ENCODE peak calls at places on chromosomes 7 and 10, in six cellular contexts. One of them, this sample, is unnamed.

GRCh38 chr10:72691470-72692056 is 380 bp upstream of the MCU start:
- DNase-seq in trophoblast cell: no peak
- DNase-seq in IMR-90: peak
- DNase-seq in H9: peak
- DNase-seq in mesenchymal stem cell: peak
- DNase-seq in H1: no peak
- DNase-seq in this sample: peak

GRCh38 chr7:50146692-50147091 is 53.6 kb upstream of the ZPBP start:
- DNase-seq in H1: no peak
- DNase-seq in mesenchymal stem cell: no peak
- DNase-seq in trophoblast cell: no peak
- DNase-seq in H9: no peak
- DNase-seq in IMR-90: no peak
- DNase-seq in this sample: no peak

GRCh38 chr10:47042199-47042473 is 130.9 kb downstream of the PTPN20 start:
- DNase-seq in IMR-90: no peak
- DNase-seq in H9: no peak
- DNase-seq in H1: no peak
- DNase-seq in mesenchymal stem cell: no peak
- DNase-seq in trophoblast cell: no peak
- DNase-seq in this sample: no peak

GRCh38 chr7:68783671-68784070 is 814.6 kb upstream of the AUTS2 start:
- DNase-seq in mesenchymal stem cell: peak
- DNase-seq in trophoblast cell: no peak
- DNase-seq in IMR-90: peak
- DNase-seq in H1: no peak
- DNase-seq in H9: no peak
- DNase-seq in this sample: no peak

GRCh38 chr10:132028706-132029105 is 37.0 kb upstream of the JAKMIP3 start:
- DNase-seq in H1: no peak
- DNase-seq in mesenchymal stem cell: no peak
- DNase-seq in trophoblast cell: no peak
- DNase-seq in H9: no peak
- DNase-seq in IMR-90: no peak
- DNase-seq in this sample: no peak

GRCh38 chr7:7770228-7770627 is 51.8 kb upstream of the RPA3 start:
- DNase-seq in mesenchymal stem cell: peak
- DNase-seq in H9: no peak
- DNase-seq in trophoblast cell: no peak
- DNase-seq in H1: no peak
- DNase-seq in IMR-90: peak
- DNase-seq in this sample: no peak

GRCh38 chr10:6843477-6843876 is 263.4 kb upstream of the PRKCQ start:
- DNase-seq in IMR-90: no peak
- DNase-seq in H9: no peak
- DNase-seq in H1: no peak
- DNase-seq in trophoblast cell: peak
- DNase-seq in mesenchymal stem cell: no peak
- DNase-seq in this sample: no peak

GRCh38 chr10:11611248-11612003 is at the start of gene USP6NL:
- DNase-seq in H9: peak
- DNase-seq in IMR-90: peak
- DNase-seq in H1: peak
- DNase-seq in mesenchymal stem cell: peak
- DNase-seq in trophoblast cell: peak
- DNase-seq in this sample: peak

GRCh38 chr10:47025540-47026300 is 114.5 kb downstream of the PTPN20 start:
- DNase-seq in H1: no peak
- DNase-seq in H9: peak
- DNase-seq in IMR-90: peak
- DNase-seq in trophoblast cell: no peak
- DNase-seq in mesenchymal stem cell: no peak
- DNase-seq in this sample: no peak

DNA sequence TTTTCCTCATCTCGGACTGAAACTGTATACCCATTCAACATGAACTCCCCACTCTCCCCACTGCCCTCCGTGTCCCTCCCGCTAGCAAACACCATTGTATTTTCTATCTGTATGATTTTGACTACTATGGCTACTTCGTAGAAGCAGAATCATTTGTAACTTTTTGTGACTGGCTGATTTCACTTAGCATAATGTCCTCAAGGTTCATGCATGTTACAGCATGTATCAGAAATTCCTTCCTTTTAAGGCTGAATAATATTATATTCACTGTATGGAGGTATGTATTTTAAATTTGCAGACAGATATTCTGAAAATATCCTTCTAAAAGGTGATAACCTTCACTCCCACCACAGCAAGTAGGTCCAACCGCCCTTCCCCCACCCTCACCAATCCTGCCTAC is 42.9 kb upstream of the MMD2 start:
- DNase-seq in IMR-90: no peak
- DNase-seq in mesenchymal stem cell: no peak
- DNase-seq in H1: no peak
- DNase-seq in trophoblast cell: no peak
- DNase-seq in H9: no peak
- DNase-seq in this sample: no peak
- H3K14ac ChIP-seq in IMR-90: no peak
- H3K14ac ChIP-seq in mesenchymal stem cell: no peak
- H3K14ac ChIP-seq in H1: no peak
- H3K14ac ChIP-seq in trophoblast cell: no peak
- H3K14ac ChIP-seq in H9: no peak
- H3K14ac ChIP-seq in this sample: no peak

DNA sequence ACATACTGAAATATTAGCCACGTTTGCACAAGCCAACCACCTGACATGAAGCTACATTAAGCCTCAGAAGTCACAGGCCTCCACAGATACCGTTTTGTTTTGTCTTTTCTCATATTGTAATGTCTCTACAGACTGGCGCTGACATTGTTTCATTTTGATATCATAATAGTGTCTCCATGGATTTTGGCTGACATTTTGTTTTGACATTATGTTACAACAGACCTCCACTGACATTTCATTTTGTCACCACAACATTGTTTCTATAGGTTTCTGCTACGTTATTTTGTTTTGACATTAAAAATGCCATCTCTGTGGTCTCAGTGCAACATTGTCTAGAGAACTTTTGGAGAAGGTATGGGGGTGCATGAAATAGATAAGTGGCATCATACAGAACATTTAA is 666.8 kb downstream of the PARD3 start:
- DNase-seq in H9: no peak
- DNase-seq in IMR-90: no peak
- DNase-seq in trophoblast cell: no peak
- DNase-seq in H1: no peak
- DNase-seq in mesenchymal stem cell: no peak
- DNase-seq in this sample: no peak
- H3K14ac ChIP-seq in H9: no peak
- H3K14ac ChIP-seq in IMR-90: no peak
- H3K14ac ChIP-seq in trophoblast cell: no peak
- H3K14ac ChIP-seq in H1: no peak
- H3K14ac ChIP-seq in mesenchymal stem cell: no peak
- H3K14ac ChIP-seq in this sample: no peak

DNA sequence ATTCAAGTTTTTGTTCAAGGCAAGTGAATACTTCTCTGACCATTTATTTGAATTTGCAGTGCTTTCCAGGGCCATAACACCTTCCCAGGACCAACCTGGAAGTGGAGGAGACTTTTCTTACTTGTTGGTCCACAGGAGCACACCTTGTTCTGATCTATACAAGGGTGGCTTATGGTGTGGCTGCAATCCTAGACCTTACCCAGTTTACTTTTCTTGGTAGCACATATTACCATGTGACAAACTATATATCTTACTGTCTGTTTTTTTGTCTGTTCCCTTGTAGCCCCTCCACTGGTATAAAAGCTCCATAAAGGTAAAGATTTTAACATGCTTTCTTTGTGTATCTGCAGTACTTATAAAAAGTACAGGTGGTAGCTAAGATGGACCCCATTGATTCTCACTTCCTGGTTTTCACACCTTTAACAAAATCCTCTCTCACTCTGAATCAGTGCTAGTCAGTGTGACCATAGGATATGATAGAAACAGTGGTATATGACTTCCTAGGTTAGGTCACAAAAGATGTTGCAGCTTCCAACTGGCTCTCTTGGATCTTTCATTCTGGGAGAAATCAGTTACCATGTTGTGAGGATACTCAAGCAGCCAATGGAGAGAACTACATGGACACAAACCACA is 5.6 kb upstream of the ASB4 start:
- DNase-seq in IMR-90: no peak
- DNase-seq in trophoblast cell: no peak
- DNase-seq in H1: no peak
- DNase-seq in mesenchymal stem cell: no peak
- DNase-seq in H9: no peak
- DNase-seq in this sample: no peak
- H3K14ac ChIP-seq in IMR-90: no peak
- H3K14ac ChIP-seq in trophoblast cell: no peak
- H3K14ac ChIP-seq in H1: no peak
- H3K14ac ChIP-seq in mesenchymal stem cell: no peak
- H3K14ac ChIP-seq in H9: no peak
- H3K14ac ChIP-seq in this sample: no peak

DNA sequence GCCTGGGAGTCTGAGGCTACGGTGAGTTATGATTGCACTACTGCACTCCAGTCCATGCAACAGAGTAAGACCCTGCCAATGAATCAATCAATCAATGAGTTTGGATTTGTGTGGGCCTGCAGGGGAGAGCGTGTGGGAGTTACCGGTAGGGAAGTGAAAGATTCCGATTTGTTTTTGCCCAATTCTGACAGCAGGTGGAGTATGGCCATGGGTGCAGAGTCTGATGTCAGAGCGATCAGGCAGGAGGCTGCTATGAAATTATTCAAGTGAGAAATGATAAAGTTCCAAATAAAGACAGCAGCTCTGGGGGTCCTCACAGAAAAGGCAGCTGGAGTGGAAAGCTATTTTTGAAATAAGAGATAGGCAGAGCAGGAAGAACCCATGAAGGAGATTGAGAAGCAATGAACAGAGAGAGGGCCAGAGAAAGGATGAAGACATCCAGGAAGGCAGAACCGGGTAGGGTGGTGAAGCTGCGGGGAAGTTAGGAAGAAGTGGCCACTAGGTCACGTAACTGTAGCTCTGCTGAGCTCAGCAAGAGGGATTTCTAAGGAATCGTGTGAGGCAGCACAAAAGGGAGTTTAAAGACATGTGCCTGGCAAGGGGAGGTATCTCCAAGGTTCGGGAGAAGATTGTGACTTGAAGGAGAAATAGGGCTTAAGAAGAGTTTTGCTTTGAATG is 93.7 kb upstream of the NMT2 start:
- DNase-seq in IMR-90: peak
- DNase-seq in H9: no peak
- DNase-seq in mesenchymal stem cell: peak
- DNase-seq in trophoblast cell: no peak
- DNase-seq in H1: no peak
- DNase-seq in this sample: no peak
- H3K14ac ChIP-seq in IMR-90: no peak
- H3K14ac ChIP-seq in H9: no peak
- H3K14ac ChIP-seq in mesenchymal stem cell: no peak
- H3K14ac ChIP-seq in trophoblast cell: no peak
- H3K14ac ChIP-seq in H1: no peak
- H3K14ac ChIP-seq in this sample: no peak

DNA sequence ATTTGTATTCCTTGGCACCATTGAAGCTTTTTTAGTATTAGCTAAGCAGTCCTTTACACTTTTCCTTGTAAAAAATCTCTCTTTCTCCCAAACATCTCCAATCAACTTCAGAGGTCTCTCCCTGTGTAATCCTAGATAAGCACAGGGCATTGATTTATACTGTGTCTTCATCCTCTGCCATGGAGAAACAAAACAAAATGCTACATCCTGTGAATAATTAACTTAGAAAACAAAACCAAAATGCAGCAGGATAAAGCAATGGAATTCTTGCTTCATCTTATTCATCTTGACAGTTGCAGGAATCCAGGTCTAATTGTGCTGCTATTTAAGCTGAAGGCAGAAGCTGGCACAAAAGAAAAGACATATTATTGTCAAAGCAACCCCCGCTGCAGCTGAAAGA is 641.5 kb upstream of the SORCS1 start:
- DNase-seq in IMR-90: no peak
- DNase-seq in mesenchymal stem cell: no peak
- DNase-seq in H9: no peak
- DNase-seq in H1: no peak
- DNase-seq in trophoblast cell: no peak
- DNase-seq in this sample: peak
- H3K14ac ChIP-seq in IMR-90: no peak
- H3K14ac ChIP-seq in mesenchymal stem cell: no peak
- H3K14ac ChIP-seq in H9: no peak
- H3K14ac ChIP-seq in H1: no peak
- H3K14ac ChIP-seq in trophoblast cell: no peak
- H3K14ac ChIP-seq in this sample: no peak

DNA sequence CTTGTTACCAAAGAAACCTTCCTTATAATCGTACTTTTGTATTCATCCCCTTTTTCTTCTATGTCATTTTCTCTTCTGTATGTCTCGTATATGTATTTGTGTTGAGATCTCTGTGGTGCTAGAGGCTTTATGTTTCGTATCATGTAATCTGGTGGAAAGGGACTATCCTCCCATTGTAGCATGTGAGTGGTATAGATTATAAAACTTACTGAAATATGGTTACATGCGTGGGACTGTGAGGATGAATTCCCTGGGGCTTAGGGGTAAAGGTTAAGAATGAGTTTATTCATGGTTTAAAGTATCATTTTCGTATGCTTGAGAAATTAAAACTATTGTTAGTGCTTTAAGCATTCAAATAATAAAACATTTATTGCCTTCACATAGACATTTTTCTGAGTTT is 141.9 kb downstream of the ANKRD7 start:
- DNase-seq in trophoblast cell: no peak
- DNase-seq in IMR-90: no peak
- DNase-seq in mesenchymal stem cell: no peak
- DNase-seq in H9: no peak
- DNase-seq in H1: no peak
- DNase-seq in this sample: no peak
- H3K14ac ChIP-seq in trophoblast cell: no peak
- H3K14ac ChIP-seq in IMR-90: no peak
- H3K14ac ChIP-seq in mesenchymal stem cell: no peak
- H3K14ac ChIP-seq in H9: no peak
- H3K14ac ChIP-seq in H1: no peak
- H3K14ac ChIP-seq in this sample: no peak

DNA sequence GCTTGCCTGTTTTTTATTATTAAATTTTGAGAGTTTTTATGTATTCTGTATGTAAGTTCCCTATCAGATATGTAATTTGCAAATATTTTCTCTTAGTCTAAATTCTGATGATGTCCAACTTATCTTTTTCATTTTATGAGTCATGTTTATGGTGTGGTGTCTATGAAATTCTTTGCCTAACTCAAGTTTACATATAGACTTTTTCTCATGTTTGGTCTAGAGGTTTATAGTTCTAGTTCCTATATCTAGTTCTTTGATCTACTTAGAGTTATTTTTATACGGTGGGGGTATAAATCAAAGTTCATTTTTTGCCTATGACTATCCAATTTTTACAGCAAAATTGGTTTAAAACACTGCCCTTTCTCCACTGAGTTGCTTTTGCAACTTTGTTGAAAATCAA is 26.3 kb upstream of the CCDC7 start:
- DNase-seq in H1: no peak
- DNase-seq in mesenchymal stem cell: no peak
- DNase-seq in trophoblast cell: no peak
- DNase-seq in H9: no peak
- DNase-seq in IMR-90: peak
- DNase-seq in this sample: no peak
- H3K14ac ChIP-seq in H1: no peak
- H3K14ac ChIP-seq in mesenchymal stem cell: no peak
- H3K14ac ChIP-seq in trophoblast cell: no peak
- H3K14ac ChIP-seq in H9: no peak
- H3K14ac ChIP-seq in IMR-90: no peak
- H3K14ac ChIP-seq in this sample: no peak

GRCh38 chr7:53119514-53119933 is 84.1 kb downstream of the POM121L12 start:
- DNase-seq in IMR-90: no peak
- DNase-seq in trophoblast cell: no peak
- DNase-seq in H9: no peak
- DNase-seq in H1: no peak
- DNase-seq in mesenchymal stem cell: peak
- DNase-seq in this sample: no peak

GRCh38 chr7:53121374-53121773 is 85.9 kb downstream of the POM121L12 start:
- DNase-seq in trophoblast cell: no peak
- DNase-seq in H9: no peak
- DNase-seq in IMR-90: no peak
- DNase-seq in H1: no peak
- DNase-seq in mesenchymal stem cell: no peak
- DNase-seq in this sample: no peak
- H3K14ac ChIP-seq in trophoblast cell: no peak
- H3K14ac ChIP-seq in H9: no peak
- H3K14ac ChIP-seq in IMR-90: no peak
- H3K14ac ChIP-seq in H1: no peak
- H3K14ac ChIP-seq in mesenchymal stem cell: no peak
- H3K14ac ChIP-seq in this sample: no peak